ENCODE peak calls at places on chromosomes 16 and 17, in four cellular contexts. One of them, this sample, is unnamed.

GRCh38 chr17:38907930-38908675 is 17.3 kb upstream of the LASP1NB start:
- ATAC-seq in heart right ventricle: peak
- ATAC-seq in omental fat pad: no peak
- ATAC-seq in mucosa of descending colon: no peak
- ATAC-seq in this sample: no peak

GRCh38 chr16:3548445-3548844 is 28.8 kb downstream of the NLRC3 start:
- ATAC-seq in heart right ventricle: peak
- ATAC-seq in mucosa of descending colon: peak
- ATAC-seq in omental fat pad: no peak
- ATAC-seq in this sample: no peak

GRCh38 chr17:58028591-58028990 is 21.5 kb upstream of the SRSF1 start:
- ATAC-seq in omental fat pad: no peak
- ATAC-seq in heart right ventricle: no peak
- ATAC-seq in mucosa of descending colon: no peak
- ATAC-seq in this sample: no peak

GRCh38 chr17:8266648-8267479 is 17.8 kb downstream of the PFAS start:
- ATAC-seq in heart right ventricle: no peak
- ATAC-seq in mucosa of descending colon: no peak
- ATAC-seq in omental fat pad: no peak
- ATAC-seq in this sample: no peak

GRCh38 chr16:73125860-73126259 is 77.9 kb upstream of the ZFHX3 start:
- ATAC-seq in omental fat pad: no peak
- ATAC-seq in heart right ventricle: no peak
- ATAC-seq in mucosa of descending colon: no peak
- ATAC-seq in this sample: peak

GRCh38 chr17:57861737-57862409 is 12.0 kb upstream of the MRPS23 start:
- ATAC-seq in heart right ventricle: peak
- ATAC-seq in omental fat pad: peak
- ATAC-seq in mucosa of descending colon: peak
- ATAC-seq in this sample: peak

GRCh38 chr17:43879723-43880419 is 27.5 kb downstream of the MPP2 start:
- ATAC-seq in heart right ventricle: no peak
- ATAC-seq in mucosa of descending colon: no peak
- ATAC-seq in omental fat pad: no peak
- ATAC-seq in this sample: no peak

GRCh38 chr17:57745242-57745641 is at the start of gene CCDC182:
- ATAC-seq in omental fat pad: no peak
- ATAC-seq in heart right ventricle: no peak
- ATAC-seq in mucosa of descending colon: no peak
- ATAC-seq in this sample: no peak

GRCh38 chr17:74389937-74390679 is 22.8 kb downstream of the GPR142 start:
- ATAC-seq in mucosa of descending colon: no peak
- ATAC-seq in heart right ventricle: no peak
- ATAC-seq in omental fat pad: no peak
- ATAC-seq in this sample: no peak

GRCh38 chr17:82072827-82073226 is 7.2 kb upstream of the DUS1L start:
- ATAC-seq in omental fat pad: no peak
- ATAC-seq in heart right ventricle: no peak
- ATAC-seq in mucosa of descending colon: peak
- ATAC-seq in this sample: no peak

GRCh38 chr17:83058478-83059167 is 20.8 kb upstream of the METRNL start:
- ATAC-seq in heart right ventricle: peak
- ATAC-seq in mucosa of descending colon: no peak
- ATAC-seq in omental fat pad: no peak
- ATAC-seq in this sample: no peak

DNA sequence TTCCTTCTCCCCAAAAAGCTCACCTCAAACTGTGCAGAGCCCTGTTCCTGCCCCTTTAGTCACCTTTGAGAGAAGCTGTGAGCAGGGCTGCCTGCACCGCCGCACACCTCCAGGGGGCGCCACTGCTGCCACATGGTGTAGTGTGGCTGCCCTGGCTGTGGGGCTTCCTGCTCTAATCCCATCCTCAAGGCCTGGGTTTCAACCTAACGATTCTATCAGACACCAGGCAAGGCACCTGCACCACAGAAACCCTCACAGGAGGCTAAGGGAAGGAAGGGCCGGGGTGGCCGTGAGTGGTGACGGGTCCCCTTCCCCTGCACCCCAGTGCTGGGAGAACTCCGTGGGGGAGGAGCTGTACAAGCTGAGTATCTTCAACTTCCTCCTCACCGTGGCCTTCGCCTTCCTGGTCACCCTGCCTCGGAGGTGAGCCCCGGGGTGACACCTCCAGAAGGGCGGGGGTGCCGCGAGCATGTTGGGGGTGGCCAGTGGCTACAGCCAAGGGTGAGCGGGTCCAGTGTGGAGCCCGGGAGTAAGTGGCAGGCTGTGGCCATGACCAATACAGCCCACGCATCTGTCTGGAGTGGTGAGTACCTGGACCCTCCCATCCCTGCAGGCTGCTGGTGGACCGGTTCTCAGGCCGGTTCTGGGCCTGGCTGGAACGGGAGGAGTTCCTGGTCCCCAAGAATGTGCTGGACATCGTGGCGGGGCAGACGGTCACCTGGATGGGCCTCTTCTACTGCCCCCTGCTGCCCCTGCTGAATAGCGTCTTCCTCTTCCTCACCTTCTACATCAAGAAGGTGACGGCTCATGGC is 7.0 kb downstream of the TMC8 start:
- ATAC-seq in omental fat pad: no peak
- ATAC-seq in mucosa of descending colon: no peak
- ATAC-seq in heart right ventricle: no peak
- ATAC-seq in this sample: no peak
- TF ChIP-seq CTCF in omental fat pad: no peak
- TF ChIP-seq CTCF in mucosa of descending colon: no peak
- TF ChIP-seq CTCF in heart right ventricle: peak
- TF ChIP-seq CTCF in this sample: no peak

GRCh38 chr17:77146882-77147281 is 6.1 kb downstream of the SEC14L1 start:
- ATAC-seq in mucosa of descending colon: peak
- ATAC-seq in heart right ventricle: no peak
- ATAC-seq in omental fat pad: no peak
- ATAC-seq in this sample: no peak
- TF ChIP-seq CTCF in mucosa of descending colon: peak
- TF ChIP-seq CTCF in heart right ventricle: peak
- TF ChIP-seq CTCF in omental fat pad: no peak
- TF ChIP-seq CTCF in this sample: no peak

DNA sequence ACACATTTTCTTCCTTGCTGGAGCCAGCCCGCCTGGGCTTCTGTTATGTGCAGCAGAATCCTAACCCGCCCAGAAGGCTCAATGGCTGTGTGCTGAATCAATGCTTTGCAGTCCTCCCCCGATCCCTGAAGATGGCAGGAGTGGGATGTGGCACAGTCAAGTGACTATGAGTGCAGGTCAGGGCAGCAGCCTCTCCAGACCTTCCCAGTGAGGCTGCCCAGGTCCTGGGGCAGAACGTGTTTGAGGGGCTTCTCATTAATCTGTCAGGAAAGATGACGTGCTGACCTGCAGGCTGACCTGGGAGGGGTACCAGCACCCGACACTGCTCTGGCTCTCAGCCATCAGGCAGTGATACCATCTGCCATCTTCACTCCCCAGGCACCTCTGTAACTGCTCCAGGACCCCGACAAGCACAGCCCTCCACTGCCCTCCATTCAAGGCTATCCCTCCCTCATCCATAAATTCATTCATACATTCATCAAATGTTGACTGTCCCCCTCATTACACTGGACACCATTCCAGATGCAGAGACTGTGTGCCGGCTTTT is 35.1 kb downstream of the LRRC75A start:
- ATAC-seq in mucosa of descending colon: no peak
- ATAC-seq in heart right ventricle: no peak
- ATAC-seq in omental fat pad: no peak
- ATAC-seq in this sample: no peak
- TF ChIP-seq CTCF in mucosa of descending colon: no peak
- TF ChIP-seq CTCF in heart right ventricle: no peak
- TF ChIP-seq CTCF in omental fat pad: no peak
- TF ChIP-seq CTCF in this sample: no peak

GRCh38 chr17:48163809-48164208 is 56.2 kb downstream of the SNX11 start:
- ATAC-seq in omental fat pad: no peak
- ATAC-seq in mucosa of descending colon: no peak
- ATAC-seq in heart right ventricle: no peak
- ATAC-seq in this sample: no peak
- TF ChIP-seq CTCF in omental fat pad: no peak
- TF ChIP-seq CTCF in mucosa of descending colon: no peak
- TF ChIP-seq CTCF in heart right ventricle: no peak
- TF ChIP-seq CTCF in this sample: no peak

DNA sequence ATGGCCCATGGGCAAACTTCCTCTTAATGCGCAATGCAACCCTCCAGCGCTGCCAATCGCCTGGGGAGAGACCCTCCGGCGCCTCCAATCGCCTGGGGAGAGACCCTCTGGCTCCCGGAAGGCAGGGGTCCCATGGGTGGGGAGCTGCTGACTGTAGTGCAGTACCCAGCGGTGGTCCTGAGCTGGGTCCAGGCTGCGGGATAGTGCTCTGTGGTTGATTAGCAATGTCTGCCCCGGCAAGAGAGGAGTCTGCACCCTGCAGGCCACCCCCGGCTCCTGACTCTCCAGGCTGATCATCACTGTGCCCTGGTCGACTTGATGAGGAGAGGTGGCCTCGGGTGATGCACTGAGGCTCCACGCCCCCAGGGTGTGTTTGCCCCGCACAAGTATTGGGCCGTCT is 44.6 kb upstream of the ZNF469 start:
- ATAC-seq in heart right ventricle: no peak
- ATAC-seq in omental fat pad: no peak
- ATAC-seq in mucosa of descending colon: no peak
- ATAC-seq in this sample: no peak
- TF ChIP-seq CTCF in heart right ventricle: no peak
- TF ChIP-seq CTCF in omental fat pad: no peak
- TF ChIP-seq CTCF in mucosa of descending colon: no peak
- TF ChIP-seq CTCF in this sample: no peak

GRCh38 chr17:32111141-32111771 is 31.0 kb upstream of the RHOT1 start:
- ATAC-seq in omental fat pad: no peak
- ATAC-seq in mucosa of descending colon: peak
- ATAC-seq in heart right ventricle: no peak
- ATAC-seq in this sample: peak
- TF ChIP-seq CTCF in omental fat pad: no peak
- TF ChIP-seq CTCF in mucosa of descending colon: no peak
- TF ChIP-seq CTCF in heart right ventricle: peak
- TF ChIP-seq CTCF in this sample: no peak

GRCh38 chr16:87838643-87839541 is 30.4 kb downstream of the SLC7A5 start:
- ATAC-seq in omental fat pad: no peak
- ATAC-seq in heart right ventricle: no peak
- ATAC-seq in mucosa of descending colon: peak
- ATAC-seq in this sample: no peak
- TF ChIP-seq CTCF in omental fat pad: no peak
- TF ChIP-seq CTCF in heart right ventricle: no peak
- TF ChIP-seq CTCF in mucosa of descending colon: no peak
- TF ChIP-seq CTCF in this sample: no peak